ENCODE peak calls at places on chromosomes 1 and 21, in five cellular contexts. One of them, this sample, is unnamed.
A peak's percentile ranks its signal among the peaks of the same experiment; 100 is the strongest.

GRCh38 chr1:203592728-203593127 is 33.9 kb upstream of the ATP2B4 start:
- DNase-seq in AG20443: peak; percentile 38
- DNase-seq in CD8-positive, alpha-beta memory T cell: no peak
- DNase-seq in progenitor cell of endocrine pancreas: no peak
- DNase-seq in heart right ventricle: no peak
- DNase-seq in this sample: peak; percentile 43

GRCh38 chr1:107724648-107725047 is 240.3 kb downstream of the VAV3 start:
- DNase-seq in progenitor cell of endocrine pancreas: no peak
- DNase-seq in heart right ventricle: no peak
- DNase-seq in AG20443: peak; percentile 47
- DNase-seq in CD8-positive, alpha-beta memory T cell: no peak
- DNase-seq in this sample: no peak

GRCh38 chr1:66598670-66599069 is 64.7 kb downstream of the SGIP1 start:
- DNase-seq in heart right ventricle: no peak
- DNase-seq in CD8-positive, alpha-beta memory T cell: no peak
- DNase-seq in AG20443: peak; percentile 65
- DNase-seq in progenitor cell of endocrine pancreas: no peak
- DNase-seq in this sample: peak; percentile 90

GRCh38 chr1:67752306-67752705 is 67.3 kb downstream of the GADD45A start:
- DNase-seq in CD8-positive, alpha-beta memory T cell: no peak
- DNase-seq in heart right ventricle: no peak
- DNase-seq in progenitor cell of endocrine pancreas: no peak
- DNase-seq in AG20443: no peak
- DNase-seq in this sample: peak; percentile 51

GRCh38 chr21:42540396-42540795 is 26.7 kb downstream of the SLC37A1 start:
- DNase-seq in AG20443: no peak
- DNase-seq in heart right ventricle: no peak
- DNase-seq in CD8-positive, alpha-beta memory T cell: no peak
- DNase-seq in progenitor cell of endocrine pancreas: no peak
- DNase-seq in this sample: no peak

GRCh38 chr21:41219498-41220207 is 51.7 kb downstream of the BACE2 start:
- DNase-seq in heart right ventricle: no peak
- DNase-seq in CD8-positive, alpha-beta memory T cell: no peak
- DNase-seq in progenitor cell of endocrine pancreas: no peak
- DNase-seq in AG20443: no peak
- DNase-seq in this sample: no peak

GRCh38 chr1:77282187-77282865 is 507 bp downstream of the AK5 start:
- DNase-seq in heart right ventricle: no peak
- DNase-seq in CD8-positive, alpha-beta memory T cell: peak; percentile 8
- DNase-seq in AG20443: peak; percentile 77
- DNase-seq in progenitor cell of endocrine pancreas: no peak
- DNase-seq in this sample: peak; percentile 65

GRCh38 chr1:39657923-39658485 is 13.9 kb downstream of the NT5C1A start:
- DNase-seq in heart right ventricle: peak; percentile 73
- DNase-seq in AG20443: peak; percentile 73
- DNase-seq in CD8-positive, alpha-beta memory T cell: peak; percentile 33
- DNase-seq in progenitor cell of endocrine pancreas: peak; percentile 37
- DNase-seq in this sample: peak; percentile 73

GRCh38 chr1:154151311-154151710 is 3.6 kb downstream of the NUP210L start:
- DNase-seq in CD8-positive, alpha-beta memory T cell: no peak
- DNase-seq in heart right ventricle: no peak
- DNase-seq in progenitor cell of endocrine pancreas: no peak
- DNase-seq in AG20443: peak; percentile 25
- DNase-seq in this sample: no peak

GRCh38 chr1:102120910-102121309 is 124.2 kb upstream of the OLFM3 start:
- DNase-seq in CD8-positive, alpha-beta memory T cell: no peak
- DNase-seq in progenitor cell of endocrine pancreas: no peak
- DNase-seq in AG20443: no peak
- DNase-seq in heart right ventricle: no peak
- DNase-seq in this sample: no peak

GRCh38 chr1:215824245-215824644 is 257.1 kb downstream of the KCTD3 start:
- DNase-seq in AG20443: peak; percentile 8
- DNase-seq in CD8-positive, alpha-beta memory T cell: no peak
- DNase-seq in heart right ventricle: no peak
- DNase-seq in progenitor cell of endocrine pancreas: no peak
- DNase-seq in this sample: peak; percentile 60

GRCh38 chr1:29592731-29593130 is 356.4 kb downstream of the PTPRU start:
- DNase-seq in CD8-positive, alpha-beta memory T cell: no peak
- DNase-seq in heart right ventricle: no peak
- DNase-seq in AG20443: no peak
- DNase-seq in progenitor cell of endocrine pancreas: no peak
- DNase-seq in this sample: peak; percentile 64

GRCh38 chr1:109877320-109877771 is 33.3 kb upstream of the CSF1 start:
- DNase-seq in CD8-positive, alpha-beta memory T cell: no peak
- DNase-seq in AG20443: peak; percentile 89
- DNase-seq in progenitor cell of endocrine pancreas: no peak
- DNase-seq in heart right ventricle: peak; percentile 68
- DNase-seq in this sample: peak; percentile 94

GRCh38 chr1:235291599-235291998 is 36.4 kb downstream of the ARID4B start:
- DNase-seq in progenitor cell of endocrine pancreas: no peak
- DNase-seq in heart right ventricle: no peak
- DNase-seq in CD8-positive, alpha-beta memory T cell: no peak
- DNase-seq in AG20443: no peak
- DNase-seq in this sample: no peak

GRCh38 chr1:207565546-207566468 is 69.8 kb downstream of the CR1 start:
- DNase-seq in progenitor cell of endocrine pancreas: no peak
- DNase-seq in CD8-positive, alpha-beta memory T cell: no peak
- DNase-seq in AG20443: no peak
- DNase-seq in heart right ventricle: no peak
- DNase-seq in this sample: peak; percentile 49

GRCh38 chr1:89607888-89608626 is 24.9 kb upstream of the LRRC8C start:
- DNase-seq in progenitor cell of endocrine pancreas: no peak
- DNase-seq in CD8-positive, alpha-beta memory T cell: peak; percentile 81
- DNase-seq in AG20443: no peak
- DNase-seq in heart right ventricle: no peak
- DNase-seq in this sample: peak; percentile 46

GRCh38 chr21:32806810-32807386 is 35.3 kb upstream of the PAXBP1 start:
- DNase-seq in heart right ventricle: no peak
- DNase-seq in CD8-positive, alpha-beta memory T cell: no peak
- DNase-seq in progenitor cell of endocrine pancreas: no peak
- DNase-seq in AG20443: no peak
- DNase-seq in this sample: no peak

GRCh38 chr1:97192872-97193572 is 471.4 kb downstream of the PTBP2 start:
- DNase-seq in AG20443: peak; percentile 63
- DNase-seq in heart right ventricle: no peak
- DNase-seq in progenitor cell of endocrine pancreas: no peak
- DNase-seq in CD8-positive, alpha-beta memory T cell: no peak
- DNase-seq in this sample: peak; percentile 97

GRCh38 chr1:77313491-77313890 is 31.7 kb downstream of the AK5 start:
- DNase-seq in CD8-positive, alpha-beta memory T cell: no peak
- DNase-seq in progenitor cell of endocrine pancreas: no peak
- DNase-seq in heart right ventricle: no peak
- DNase-seq in AG20443: no peak
- DNase-seq in this sample: peak; percentile 38

GRCh38 chr1:244862354-244862698 is 2.0 kb downstream of the HNRNPU start:
- DNase-seq in heart right ventricle: no peak
- DNase-seq in AG20443: no peak
- DNase-seq in progenitor cell of endocrine pancreas: no peak
- DNase-seq in CD8-positive, alpha-beta memory T cell: no peak
- DNase-seq in this sample: peak; percentile 25

GRCh38 chr1:4153571-4153970 is 253.5 kb upstream of the C1orf174 start:
- DNase-seq in AG20443: no peak
- DNase-seq in CD8-positive, alpha-beta memory T cell: no peak
- DNase-seq in progenitor cell of endocrine pancreas: no peak
- DNase-seq in heart right ventricle: no peak
- DNase-seq in this sample: no peak

GRCh38 chr1:221712776-221713431 is 29.0 kb downstream of the DUSP10 start:
- DNase-seq in heart right ventricle: peak; percentile 11
- DNase-seq in AG20443: no peak
- DNase-seq in progenitor cell of endocrine pancreas: no peak
- DNase-seq in CD8-positive, alpha-beta memory T cell: peak; percentile 83
- DNase-seq in this sample: peak; percentile 46

GRCh38 chr1:47302472-47302871 is 11.5 kb downstream of the STIL start:
- DNase-seq in heart right ventricle: no peak
- DNase-seq in CD8-positive, alpha-beta memory T cell: no peak
- DNase-seq in AG20443: no peak
- DNase-seq in progenitor cell of endocrine pancreas: no peak
- DNase-seq in this sample: no peak

GRCh38 chr1:25695066-25695990 is 78.7 kb downstream of the MAN1C1 start:
- DNase-seq in AG20443: peak; percentile 86
- DNase-seq in CD8-positive, alpha-beta memory T cell: no peak
- DNase-seq in heart right ventricle: peak; percentile 75
- DNase-seq in progenitor cell of endocrine pancreas: no peak
- DNase-seq in this sample: peak; percentile 93

GRCh38 chr1:223872308-223872878 is 26.6 kb upstream of the TP53BP2 start:
- DNase-seq in heart right ventricle: no peak
- DNase-seq in AG20443: no peak
- DNase-seq in CD8-positive, alpha-beta memory T cell: no peak
- DNase-seq in progenitor cell of endocrine pancreas: no peak
- DNase-seq in this sample: no peak

GRCh38 chr1:5911157-5911556 is 81.1 kb downstream of the NPHP4 start:
- DNase-seq in AG20443: no peak
- DNase-seq in CD8-positive, alpha-beta memory T cell: no peak
- DNase-seq in heart right ventricle: no peak
- DNase-seq in progenitor cell of endocrine pancreas: no peak
- DNase-seq in this sample: no peak

GRCh38 chr1:155176544-155177071 is 3.0 kb downstream of the TRIM46 start:
- DNase-seq in progenitor cell of endocrine pancreas: peak; percentile 73
- DNase-seq in AG20443: peak; percentile 93
- DNase-seq in CD8-positive, alpha-beta memory T cell: peak; percentile 65
- DNase-seq in heart right ventricle: peak; percentile 79
- DNase-seq in this sample: peak; percentile 80

GRCh38 chr1:200336111-200336845 is 73.6 kb downstream of the ZNF281 start:
- DNase-seq in heart right ventricle: no peak
- DNase-seq in AG20443: peak; percentile 44
- DNase-seq in CD8-positive, alpha-beta memory T cell: no peak
- DNase-seq in progenitor cell of endocrine pancreas: no peak
- DNase-seq in this sample: peak; percentile 88

GRCh38 chr1:47187226-47187925 is 2.5 kb downstream of the PDZK1IP1 start:
- DNase-seq in CD8-positive, alpha-beta memory T cell: no peak
- DNase-seq in progenitor cell of endocrine pancreas: no peak
- DNase-seq in AG20443: no peak
- DNase-seq in heart right ventricle: no peak
- DNase-seq in this sample: no peak